ENCODE peak calls at places on chromosomes 6 and 20, in eight cellular contexts. G, I, P, K, W, L, Y and T are unnamed samples.

GRCh38 chr20:33919653-33920052 is 74.1 kb upstream of the RALY start:
- DNase-seq in G (no peak), I (no peak), P (no peak), K (no peak), W (no peak), L (no peak), Y (no peak), T (no peak)

GRCh38 chr6:8177721-8178120 is 75.4 kb upstream of the EEF1E1 start:
- DNase-seq in G (no peak), I (no peak), P (no peak), K (no peak), W (no peak), L (no peak), Y (no peak), T (no peak)

GRCh38 chr20:59753836-59754235 is 149.5 kb downstream of the PHACTR3 start:
- DNase-seq in G (no peak), I (no peak), P (no peak), K (no peak), W (no peak), L (no peak), Y (no peak), T (no peak)

GRCh38 chr6:52982680-52983079 is 12.4 kb downstream of the GSTA4 start:
- DNase-seq in G (no peak), I (no peak), P (no peak), K (no peak), W (no peak), L (no peak), Y (no peak), T (no peak)

GRCh38 chr20:48295445-48295903 is 510.2 kb upstream of the SULF2 start:
- DNase-seq in G (no peak), I (no peak), P (no peak), K (peak), W (peak), L (no peak), Y (peak), T (no peak)

GRCh38 chr6:119052985-119053384 is 25.5 kb downstream of the FAM184A start:
- DNase-seq in G (no peak), I (no peak), P (no peak), K (no peak), W (no peak), L (no peak), Y (no peak), T (no peak)

GRCh38 chr20:44187054-44187762 is at the start of gene JPH2:
- DNase-seq in G (peak), I (peak), P (no peak), K (peak), W (no peak), L (peak), Y (peak), T (no peak)

GRCh38 chr6:42264146-42264851 is 46.6 kb upstream of the MRPS10 start:
- DNase-seq in G (no peak), I (no peak), P (no peak), K (no peak), W (no peak), L (no peak), Y (no peak), T (no peak)

GRCh38 chr20:40108321-40108720 is 580.7 kb downstream of the MAFB start:
- DNase-seq in G (peak), I (no peak), P (no peak), K (no peak), W (no peak), L (no peak), Y (no peak), T (no peak)

GRCh38 chr6:113936093-113936934 is 34.6 kb downstream of the HDAC2 start:
- DNase-seq in G (no peak), I (no peak), P (no peak), K (peak), W (peak), L (no peak), Y (peak), T (no peak)

GRCh38 chr6:111737065-111737521 is 131.4 kb upstream of the TRAF3IP2 start:
- DNase-seq in G (no peak), I (no peak), P (no peak), K (no peak), W (peak), L (no peak), Y (no peak), T (no peak)

GRCh38 chr6:33607784-33608161 is 13.3 kb upstream of the ITPR3 start:
- DNase-seq in G (no peak), I (no peak), P (no peak), K (no peak), W (peak), L (no peak), Y (no peak), T (no peak)

GRCh38 chr6:56649782-56650181 is 7.1 kb upstream of the DST start:
- DNase-seq in G (no peak), I (no peak), P (no peak), K (no peak), W (no peak), L (no peak), Y (no peak), T (no peak)

GRCh38 chr6:26163733-26164505 is 76.7 kb downstream of the HFE start:
- DNase-seq in G (no peak), I (no peak), P (no peak), K (no peak), W (no peak), L (no peak), Y (no peak), T (no peak)

GRCh38 chr6:130765181-130765727 is 62.0 kb upstream of the SMLR1 start:
- DNase-seq in G (no peak), I (no peak), P (no peak), K (no peak), W (no peak), L (no peak), Y (no peak), T (no peak)

GRCh38 chr20:913306-913849 is 2.8 kb downstream of the ANGPT4 start:
- DNase-seq in G (no peak), I (no peak), P (no peak), K (no peak), W (no peak), L (no peak), Y (no peak), T (no peak)

GRCh38 chr6:26302941-26303559 is 61.9 kb upstream of the BTN3A2 start:
- DNase-seq in G (no peak), I (no peak), P (no peak), K (no peak), W (no peak), L (no peak), Y (no peak), T (no peak)

GRCh38 chr6:53369876-53370515 is 21.2 kb upstream of the ELOVL5 start:
- DNase-seq in G (no peak), I (no peak), P (no peak), K (no peak), W (no peak), L (no peak), Y (no peak), T (no peak)

GRCh38 chr20:46361386-46361785 is 45.0 kb downstream of the ELMO2 start:
- DNase-seq in G (no peak), I (no peak), P (no peak), K (no peak), W (no peak), L (no peak), Y (no peak), T (no peak)

GRCh38 chr6:13404115-13404891 is 76.0 kb upstream of the TBC1D7 start:
- DNase-seq in G (no peak), I (no peak), P (no peak), K (no peak), W (no peak), L (peak), Y (peak), T (no peak)

GRCh38 chr6:90086517-90086916 is 192.2 kb downstream of the GJA10 start:
- DNase-seq in G (no peak), I (no peak), P (no peak), K (no peak), W (no peak), L (no peak), Y (no peak), T (no peak)

GRCh38 chr20:48684501-48685041 is 143.2 kb downstream of the PREX1 start:
- DNase-seq in G (no peak), I (no peak), P (no peak), K (no peak), W (no peak), L (no peak), Y (no peak), T (no peak)

GRCh38 chr6:8904754-8905153 is 469.4 kb upstream of the SLC35B3 start:
- DNase-seq in G (no peak), I (no peak), P (no peak), K (peak), W (peak), L (no peak), Y (no peak), T (no peak)

GRCh38 chr6:2952557-2953095 is 18.7 kb downstream of the SERPINB6 start:
- DNase-seq in G (peak), I (peak), P (no peak), K (peak), W (peak), L (peak), Y (peak), T (peak)

GRCh38 chr6:139250296-139251274 is 41.2 kb downstream of the TXLNB start:
- DNase-seq in G (peak), I (no peak), P (no peak), K (peak), W (peak), L (peak), Y (peak), T (no peak)

GRCh38 chr6:88574666-88575065 is 388.8 kb downstream of the RNGTT start:
- DNase-seq in G (no peak), I (no peak), P (no peak), K (peak), W (no peak), L (no peak), Y (no peak), T (no peak)

GRCh38 chr6:56914791-56915658 is 39.9 kb upstream of the BEND6 start:
- DNase-seq in G (peak), I (no peak), P (no peak), K (no peak), W (no peak), L (peak), Y (peak), T (peak)

GRCh38 chr20:50283922-50284810 is 93.5 kb downstream of the CEBPB start:
- DNase-seq in G (peak), I (no peak), P (no peak), K (no peak), W (peak), L (peak), Y (no peak), T (no peak)

GRCh38 chr20:53343433-53343832 is 250.2 kb downstream of the ZNF217 start:
- DNase-seq in G (no peak), I (no peak), P (no peak), K (no peak), W (no peak), L (no peak), Y (no peak), T (no peak)

GRCh38 chr6:77986380-77987034 is 333.7 kb downstream of the MEI4 start:
- DNase-seq in G (no peak), I (no peak), P (no peak), K (no peak), W (no peak), L (no peak), Y (no peak), T (no peak)

GRCh38 chr6:28968476-28968875 is 36.6 kb downstream of the ZNF311 start:
- DNase-seq in G (no peak), I (no peak), P (no peak), K (no peak), W (no peak), L (no peak), Y (no peak), T (no peak)

GRCh38 chr6:17305219-17306001 is 24.2 kb downstream of the RBM24 start:
- DNase-seq in G (no peak), I (no peak), P (no peak), K (peak), W (no peak), L (no peak), Y (no peak), T (no peak)

GRCh38 chr6:26331809-26332226 is 33.2 kb upstream of the BTN3A2 start:
- DNase-seq in G (no peak), I (no peak), P (no peak), K (no peak), W (no peak), L (no peak), Y (no peak), T (no peak)

GRCh38 chr6:170227996-170228550 is 62.8 kb downstream of the DLL1 start:
- DNase-seq in G (no peak), I (no peak), P (no peak), K (no peak), W (no peak), L (peak), Y (no peak), T (no peak)

GRCh38 chr6:134318396-134319281 is 727 bp upstream of the SGK1 start:
- DNase-seq in G (no peak), I (no peak), P (no peak), K (no peak), W (no peak), L (no peak), Y (no peak), T (no peak)

GRCh38 chr20:32474967-32475819 is 109.9 kb downstream of the NOL4L start:
- DNase-seq in G (peak), I (peak), P (no peak), K (peak), W (peak), L (peak), Y (peak), T (peak)

GRCh38 chr20:32477594-32478512 is 107.3 kb downstream of the NOL4L start:
- DNase-seq in G (peak), I (no peak), P (no peak), K (no peak), W (no peak), L (peak), Y (no peak), T (no peak)

GRCh38 chr20:32479012-32479411 is 106.1 kb downstream of the NOL4L start:
- DNase-seq in G (peak), I (no peak), P (no peak), K (no peak), W (no peak), L (peak), Y (no peak), T (no peak)

GRCh38 chr20:32478576-32478975 is 106.6 kb downstream of the NOL4L start:
- DNase-seq in G (no peak), I (no peak), P (no peak), K (no peak), W (no peak), L (peak), Y (no peak), T (no peak)

GRCh38 chr20:32476684-32477593 is 108.2 kb downstream of the NOL4L start:
- DNase-seq in G (peak), I (no peak), P (no peak), K (no peak), W (no peak), L (peak), Y (no peak), T (no peak)
- H3K27ac ChIP-seq in G (peak), I (peak), P (peak), K (no peak), W (peak), L (peak), Y (no peak), T (peak)

GRCh38 chr6:165818200-165818599 is 155.2 kb upstream of the PDE10A start:
- DNase-seq in G (no peak), I (no peak), P (no peak), K (peak), W (no peak), L (no peak), Y (no peak), T (no peak)

GRCh38 chr6:165817771-165818170 is 154.7 kb upstream of the PDE10A start:
- DNase-seq in G (no peak), I (no peak), P (no peak), K (peak), W (no peak), L (no peak), Y (no peak), T (no peak)

GRCh38 chr6:165820407-165820806 is 157.4 kb upstream of the PDE10A start:
- DNase-seq in G (no peak), I (no peak), P (no peak), K (no peak), W (no peak), L (no peak), Y (no peak), T (no peak)

GRCh38 chr6:165820934-165821333 is 157.9 kb upstream of the PDE10A start:
- DNase-seq in G (no peak), I (no peak), P (no peak), K (no peak), W (no peak), L (no peak), Y (no peak), T (no peak)

GRCh38 chr6:165819394-165819793 is 156.4 kb upstream of the PDE10A start:
- DNase-seq in G (no peak), I (no peak), P (no peak), K (peak), W (no peak), L (no peak), Y (no peak), T (no peak)
- H3K4me3 ChIP-seq in G (no peak), I (no peak), P (no peak), K (no peak), W (no peak), L (no peak), Y (no peak), T (no peak)

GRCh38 chr20:63828124-63828523 is 2.9 kb downstream of the ZBTB46 start:
- DNase-seq in G (no peak), I (no peak), P (no peak), K (no peak), W (no peak), L (no peak), Y (no peak), T (no peak)
- H3K27ac ChIP-seq in G (no peak), I (peak), P (no peak), K (no peak), W (no peak), L (no peak), Y (no peak), T (no peak)

DNA sequence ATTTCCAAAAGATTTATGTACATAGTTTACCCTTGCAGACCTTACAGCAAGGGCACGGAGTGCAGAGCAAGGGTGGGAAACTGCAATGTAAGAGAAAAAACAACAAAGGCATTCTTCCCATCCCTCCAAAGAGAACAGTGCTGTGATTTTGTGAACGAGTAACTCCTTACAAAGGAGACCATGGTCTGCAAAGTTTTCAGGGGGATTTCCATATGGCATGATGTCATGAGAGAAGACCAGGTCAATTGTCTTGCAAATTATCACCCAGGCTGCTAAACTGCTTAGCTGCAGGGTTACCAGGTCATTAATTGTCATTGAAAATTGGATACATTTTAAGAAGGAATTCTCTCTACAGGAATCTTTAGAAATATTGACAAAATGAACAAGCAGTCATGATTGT is 58.3 kb downstream of the LAMP5 start:
- DNase-seq in G (no peak), I (no peak), P (no peak), K (peak), W (no peak), L (no peak), Y (no peak), T (no peak)
- H3K4me3 ChIP-seq in G (no peak), I (no peak), P (no peak), K (peak), W (no peak), L (no peak), Y (no peak), T (no peak)

DNA sequence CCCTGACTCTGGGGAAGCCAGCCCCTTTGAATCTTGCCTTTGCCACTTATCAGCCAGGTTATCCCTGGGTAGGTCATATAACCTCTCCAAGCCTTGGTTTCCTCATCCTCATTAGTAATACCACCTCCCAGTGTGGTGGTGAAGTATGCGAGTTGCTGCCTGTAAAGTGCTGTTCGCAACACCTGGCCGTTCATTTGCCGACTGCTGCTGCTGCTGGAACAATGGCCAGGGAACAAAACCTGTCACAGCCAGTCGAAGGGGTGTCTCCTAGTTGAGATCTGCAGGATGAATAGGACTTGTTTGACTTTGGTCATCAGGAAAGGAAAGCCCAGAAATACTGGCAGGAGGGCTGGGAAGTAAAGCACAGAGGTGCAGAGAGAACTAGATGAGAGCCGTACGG is 6.1 kb downstream of the MANBAL start:
- DNase-seq in G (no peak), I (no peak), P (no peak), K (peak), W (no peak), L (no peak), Y (no peak), T (no peak)
- H3K27ac ChIP-seq in G (peak), I (peak), P (peak), K (peak), W (no peak), L (peak), Y (no peak), T (no peak)

GRCh38 chr6:96032646-96033045 is 16.9 kb downstream of the FUT9 start:
- DNase-seq in G (no peak), I (no peak), P (no peak), K (no peak), W (no peak), L (no peak), Y (no peak), T (no peak)
- H3K4me3 ChIP-seq in G (no peak), I (no peak), P (no peak), K (no peak), W (no peak), L (no peak), Y (no peak), T (no peak)

DNA sequence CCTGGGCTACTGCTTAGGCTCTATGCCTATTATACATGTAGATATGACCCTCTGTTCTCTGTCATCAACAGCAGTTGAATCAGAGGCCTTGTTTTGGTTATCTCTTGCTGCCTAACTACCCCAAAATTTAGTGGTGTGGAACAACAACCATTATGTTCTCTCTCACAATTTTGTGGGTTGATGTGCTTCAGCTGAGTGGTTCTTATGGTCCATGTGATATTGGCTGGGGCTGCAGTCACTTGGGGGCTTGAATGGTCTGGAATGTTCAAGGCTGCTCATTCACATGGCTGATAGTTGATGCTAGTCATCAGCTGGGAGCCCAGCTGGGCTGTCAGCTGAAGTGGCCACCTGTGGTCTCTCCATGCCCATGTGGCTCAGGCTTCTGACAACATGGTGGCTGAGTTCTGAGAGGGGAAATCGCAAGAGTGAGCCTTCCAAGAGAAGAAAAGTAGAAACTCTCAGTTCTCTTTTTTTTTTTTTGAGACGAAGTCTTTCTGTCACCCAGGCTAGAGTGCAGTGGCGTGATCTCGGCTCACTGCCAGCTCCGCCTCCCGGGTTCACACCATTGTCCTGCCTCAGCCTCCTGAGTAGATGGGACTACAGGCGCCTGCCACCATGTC is 47.8 kb downstream of the SHLD1 start:
- DNase-seq in G (no peak), I (no peak), P (no peak), K (no peak), W (no peak), L (no peak), Y (no peak), T (no peak)
- H3K27ac ChIP-seq in G (no peak), I (no peak), P (no peak), K (no peak), W (no peak), L (no peak), Y (no peak), T (no peak)